ENCODE peak calls at places on chromosomes 2 and 18, in four cellular contexts. One of them, this sample, is unnamed.
A peak's percentile ranks its signal among the peaks of the same experiment; 100 is the strongest.

GRCh38 chr2:18273205-18273604 is 287.2 kb downstream of the RDH14 start:
- DNase-seq in stromal cell of bone marrow: no peak
- DNase-seq in right atrium auricular region: no peak
- DNase-seq in HTR-8/SVneo: no peak
- DNase-seq in this sample: no peak

GRCh38 chr2:83900859-83901258 is 558.2 kb downstream of the SUCLG1 start:
- DNase-seq in stromal cell of bone marrow: no peak
- DNase-seq in right atrium auricular region: no peak
- DNase-seq in HTR-8/SVneo: peak; percentile 10
- DNase-seq in this sample: no peak

GRCh38 chr2:70094171-70094977 is 7.1 kb downstream of the PCBP1 start:
- DNase-seq in stromal cell of bone marrow: no peak
- DNase-seq in right atrium auricular region: no peak
- DNase-seq in HTR-8/SVneo: no peak
- DNase-seq in this sample: no peak

GRCh38 chr2:128259585-128259984 is 59.1 kb downstream of the HS6ST1 start:
- DNase-seq in stromal cell of bone marrow: no peak
- DNase-seq in right atrium auricular region: no peak
- DNase-seq in HTR-8/SVneo: no peak
- DNase-seq in this sample: no peak

GRCh38 chr2:71965530-71965929 is 182.1 kb downstream of the CYP26B1 start:
- DNase-seq in stromal cell of bone marrow: no peak
- DNase-seq in right atrium auricular region: no peak
- DNase-seq in HTR-8/SVneo: no peak
- DNase-seq in this sample: no peak

GRCh38 chr2:177531706-177532105 is 139.1 kb downstream of the AGPS start:
- DNase-seq in stromal cell of bone marrow: no peak
- DNase-seq in right atrium auricular region: no peak
- DNase-seq in HTR-8/SVneo: no peak
- DNase-seq in this sample: no peak

GRCh38 chr18:77461062-77461693 is 211.5 kb downstream of the GALR1 start:
- DNase-seq in stromal cell of bone marrow: no peak
- DNase-seq in right atrium auricular region: no peak
- DNase-seq in HTR-8/SVneo: no peak
- DNase-seq in this sample: no peak

GRCh38 chr2:47094519-47095155 is 60.5 kb downstream of the STPG4 start:
- DNase-seq in stromal cell of bone marrow: peak; percentile 63
- DNase-seq in right atrium auricular region: no peak
- DNase-seq in HTR-8/SVneo: no peak
- DNase-seq in this sample: no peak

GRCh38 chr2:205245001-205245400 is 437.3 kb upstream of the NRP2 start:
- DNase-seq in stromal cell of bone marrow: no peak
- DNase-seq in right atrium auricular region: no peak
- DNase-seq in HTR-8/SVneo: no peak
- DNase-seq in this sample: peak; percentile 2

GRCh38 chr18:72848534-72849237 is 19.1 kb downstream of the NETO1 start:
- DNase-seq in stromal cell of bone marrow: no peak
- DNase-seq in right atrium auricular region: no peak
- DNase-seq in HTR-8/SVneo: no peak
- DNase-seq in this sample: no peak

GRCh38 chr2:46066116-46066515 is 231.1 kb upstream of the EPAS1 start:
- DNase-seq in stromal cell of bone marrow: no peak
- DNase-seq in right atrium auricular region: no peak
- DNase-seq in HTR-8/SVneo: no peak
- DNase-seq in this sample: no peak

GRCh38 chr2:53708988-53709387 is 58.6 kb upstream of the CHAC2 start:
- DNase-seq in stromal cell of bone marrow: no peak
- DNase-seq in right atrium auricular region: no peak
- DNase-seq in HTR-8/SVneo: no peak
- DNase-seq in this sample: no peak

GRCh38 chr2:227191367-227191766 is 26.9 kb downstream of the COL4A3 start:
- DNase-seq in stromal cell of bone marrow: no peak
- DNase-seq in right atrium auricular region: no peak
- DNase-seq in HTR-8/SVneo: peak; percentile 24
- DNase-seq in this sample: peak; percentile 2

GRCh38 chr18:27605107-27605834 is 420.2 kb upstream of the CHST9 start:
- DNase-seq in stromal cell of bone marrow: peak; percentile 59
- DNase-seq in right atrium auricular region: peak; percentile 66
- DNase-seq in HTR-8/SVneo: peak; percentile 34
- DNase-seq in this sample: peak; percentile 90

GRCh38 chr2:47180531-47180930 is 25.4 kb upstream of the STPG4 start:
- DNase-seq in stromal cell of bone marrow: no peak
- DNase-seq in right atrium auricular region: no peak
- DNase-seq in HTR-8/SVneo: no peak
- DNase-seq in this sample: no peak

GRCh38 chr2:148132400-148132799 is 111.5 kb downstream of the MBD5 start:
- DNase-seq in stromal cell of bone marrow: peak; percentile 45
- DNase-seq in right atrium auricular region: no peak
- DNase-seq in HTR-8/SVneo: peak; percentile 8
- DNase-seq in this sample: no peak

GRCh38 chr2:149586063-149586462 is 1.5 kb downstream of the MMADHC start:
- DNase-seq in stromal cell of bone marrow: no peak
- DNase-seq in right atrium auricular region: no peak
- DNase-seq in HTR-8/SVneo: no peak
- DNase-seq in this sample: no peak

GRCh38 chr2:20071397-20072383 is 20.3 kb upstream of the LAPTM4A start:
- DNase-seq in stromal cell of bone marrow: peak; percentile 96
- DNase-seq in right atrium auricular region: no peak
- DNase-seq in HTR-8/SVneo: peak; percentile 64
- DNase-seq in this sample: peak; percentile 98

GRCh38 chr2:177265834-177266817 is 1.6 kb upstream of the NFE2L2 start:
- DNase-seq in stromal cell of bone marrow: no peak
- DNase-seq in right atrium auricular region: no peak
- DNase-seq in HTR-8/SVneo: no peak
- DNase-seq in this sample: no peak